ENCODE peak calls at places on chromosomes 1 and 21, in eight cellular contexts. One of them, this sample, is unnamed.
A peak's percentile ranks its signal among the peaks of the same experiment; 100 is the strongest.

GRCh38 chr1:219174672-219175564 is 1.2 kb downstream of the LYPLAL1 start:
- DNase-seq in GM10248: peak; percentile 15
- DNase-seq in activated naive CD4-positive, alpha-beta T cell treated with anti-CD3 and anti-CD28 coated beads for 36 hours: peak; percentile 65
- DNase-seq in stimulated activated CD8-positive, alpha-beta memory T cell treated with anti-CD3 and anti-CD28 coated beads, Interleukin-2, amount 100 ng/mL, for 1 hour: no peak
- DNase-seq in cortex of kidney: no peak
- DNase-seq in heart left ventricle: no peak
- DNase-seq in stimulated activated CD4-positive, alpha-beta T cell treated with anti-CD3 and anti-CD28 coated beads, Interleukin-15, amount 100 ng/mL, for 24 hours: no peak
- DNase-seq in memory B cell: peak; percentile 33
- DNase-seq in this sample: peak; percentile 12

GRCh38 chr1:240854367-240854766 is 242.4 kb upstream of the GREM2 start:
- DNase-seq in GM10248: no peak
- DNase-seq in activated naive CD4-positive, alpha-beta T cell treated with anti-CD3 and anti-CD28 coated beads for 36 hours: no peak
- DNase-seq in stimulated activated CD8-positive, alpha-beta memory T cell treated with anti-CD3 and anti-CD28 coated beads, Interleukin-2, amount 100 ng/mL, for 1 hour: no peak
- DNase-seq in cortex of kidney: no peak
- DNase-seq in heart left ventricle: no peak
- DNase-seq in stimulated activated CD4-positive, alpha-beta T cell treated with anti-CD3 and anti-CD28 coated beads, Interleukin-15, amount 100 ng/mL, for 24 hours: no peak
- DNase-seq in memory B cell: no peak
- DNase-seq in this sample: no peak

GRCh38 chr1:30900931-30901560 is 7.5 kb downstream of the SDC3 start:
- DNase-seq in GM10248: no peak
- DNase-seq in activated naive CD4-positive, alpha-beta T cell treated with anti-CD3 and anti-CD28 coated beads for 36 hours: no peak
- DNase-seq in stimulated activated CD8-positive, alpha-beta memory T cell treated with anti-CD3 and anti-CD28 coated beads, Interleukin-2, amount 100 ng/mL, for 1 hour: no peak
- DNase-seq in cortex of kidney: no peak
- DNase-seq in heart left ventricle: no peak
- DNase-seq in stimulated activated CD4-positive, alpha-beta T cell treated with anti-CD3 and anti-CD28 coated beads, Interleukin-15, amount 100 ng/mL, for 24 hours: no peak
- DNase-seq in memory B cell: no peak
- DNase-seq in this sample: no peak

GRCh38 chr21:46022551-46023107 is 41.1 kb downstream of the COL6A1 start:
- DNase-seq in GM10248: no peak
- DNase-seq in activated naive CD4-positive, alpha-beta T cell treated with anti-CD3 and anti-CD28 coated beads for 36 hours: no peak
- DNase-seq in stimulated activated CD8-positive, alpha-beta memory T cell treated with anti-CD3 and anti-CD28 coated beads, Interleukin-2, amount 100 ng/mL, for 1 hour: no peak
- DNase-seq in cortex of kidney: no peak
- DNase-seq in heart left ventricle: peak; percentile 67
- DNase-seq in stimulated activated CD4-positive, alpha-beta T cell treated with anti-CD3 and anti-CD28 coated beads, Interleukin-15, amount 100 ng/mL, for 24 hours: no peak
- DNase-seq in memory B cell: no peak
- DNase-seq in this sample: no peak

GRCh38 chr1:53551428-53551995 is 92.3 kb downstream of the DMRTB1 start:
- DNase-seq in GM10248: no peak
- DNase-seq in activated naive CD4-positive, alpha-beta T cell treated with anti-CD3 and anti-CD28 coated beads for 36 hours: no peak
- DNase-seq in stimulated activated CD8-positive, alpha-beta memory T cell treated with anti-CD3 and anti-CD28 coated beads, Interleukin-2, amount 100 ng/mL, for 1 hour: no peak
- DNase-seq in cortex of kidney: no peak
- DNase-seq in heart left ventricle: peak; percentile 7
- DNase-seq in stimulated activated CD4-positive, alpha-beta T cell treated with anti-CD3 and anti-CD28 coated beads, Interleukin-15, amount 100 ng/mL, for 24 hours: no peak
- DNase-seq in memory B cell: no peak
- DNase-seq in this sample: no peak

GRCh38 chr1:77476460-77476859 is 194.6 kb downstream of the AK5 start:
- DNase-seq in GM10248: no peak
- DNase-seq in activated naive CD4-positive, alpha-beta T cell treated with anti-CD3 and anti-CD28 coated beads for 36 hours: no peak
- DNase-seq in stimulated activated CD8-positive, alpha-beta memory T cell treated with anti-CD3 and anti-CD28 coated beads, Interleukin-2, amount 100 ng/mL, for 1 hour: no peak
- DNase-seq in cortex of kidney: no peak
- DNase-seq in heart left ventricle: no peak
- DNase-seq in stimulated activated CD4-positive, alpha-beta T cell treated with anti-CD3 and anti-CD28 coated beads, Interleukin-15, amount 100 ng/mL, for 24 hours: no peak
- DNase-seq in memory B cell: no peak
- DNase-seq in this sample: no peak

GRCh38 chr21:44507673-44508425 is 32.1 kb downstream of the KRTAP10-1 start:
- DNase-seq in GM10248: no peak
- DNase-seq in activated naive CD4-positive, alpha-beta T cell treated with anti-CD3 and anti-CD28 coated beads for 36 hours: no peak
- DNase-seq in stimulated activated CD8-positive, alpha-beta memory T cell treated with anti-CD3 and anti-CD28 coated beads, Interleukin-2, amount 100 ng/mL, for 1 hour: no peak
- DNase-seq in cortex of kidney: no peak
- DNase-seq in heart left ventricle: peak; percentile 54
- DNase-seq in stimulated activated CD4-positive, alpha-beta T cell treated with anti-CD3 and anti-CD28 coated beads, Interleukin-15, amount 100 ng/mL, for 24 hours: no peak
- DNase-seq in memory B cell: no peak
- DNase-seq in this sample: no peak

GRCh38 chr1:57132993-57133614 is 167.3 kb upstream of the C8B start:
- DNase-seq in GM10248: no peak
- DNase-seq in activated naive CD4-positive, alpha-beta T cell treated with anti-CD3 and anti-CD28 coated beads for 36 hours: no peak
- DNase-seq in stimulated activated CD8-positive, alpha-beta memory T cell treated with anti-CD3 and anti-CD28 coated beads, Interleukin-2, amount 100 ng/mL, for 1 hour: no peak
- DNase-seq in cortex of kidney: no peak
- DNase-seq in heart left ventricle: no peak
- DNase-seq in stimulated activated CD4-positive, alpha-beta T cell treated with anti-CD3 and anti-CD28 coated beads, Interleukin-15, amount 100 ng/mL, for 24 hours: no peak
- DNase-seq in memory B cell: no peak
- DNase-seq in this sample: no peak

GRCh38 chr1:151834239-151834638 is 2.6 kb upstream of the RORC start:
- DNase-seq in GM10248: no peak
- DNase-seq in activated naive CD4-positive, alpha-beta T cell treated with anti-CD3 and anti-CD28 coated beads for 36 hours: no peak
- DNase-seq in stimulated activated CD8-positive, alpha-beta memory T cell treated with anti-CD3 and anti-CD28 coated beads, Interleukin-2, amount 100 ng/mL, for 1 hour: no peak
- DNase-seq in cortex of kidney: no peak
- DNase-seq in heart left ventricle: no peak
- DNase-seq in stimulated activated CD4-positive, alpha-beta T cell treated with anti-CD3 and anti-CD28 coated beads, Interleukin-15, amount 100 ng/mL, for 24 hours: no peak
- DNase-seq in memory B cell: no peak
- DNase-seq in this sample: no peak

GRCh38 chr1:107785506-107786213 is 179.3 kb downstream of the VAV3 start:
- DNase-seq in GM10248: no peak
- DNase-seq in activated naive CD4-positive, alpha-beta T cell treated with anti-CD3 and anti-CD28 coated beads for 36 hours: no peak
- DNase-seq in stimulated activated CD8-positive, alpha-beta memory T cell treated with anti-CD3 and anti-CD28 coated beads, Interleukin-2, amount 100 ng/mL, for 1 hour: no peak
- DNase-seq in cortex of kidney: no peak
- DNase-seq in heart left ventricle: no peak
- DNase-seq in stimulated activated CD4-positive, alpha-beta T cell treated with anti-CD3 and anti-CD28 coated beads, Interleukin-15, amount 100 ng/mL, for 24 hours: no peak
- DNase-seq in memory B cell: no peak
- DNase-seq in this sample: no peak

GRCh38 chr21:32463367-32463766 is 50.9 kb downstream of the EVA1C start:
- DNase-seq in GM10248: no peak
- DNase-seq in activated naive CD4-positive, alpha-beta T cell treated with anti-CD3 and anti-CD28 coated beads for 36 hours: no peak
- DNase-seq in stimulated activated CD8-positive, alpha-beta memory T cell treated with anti-CD3 and anti-CD28 coated beads, Interleukin-2, amount 100 ng/mL, for 1 hour: no peak
- DNase-seq in cortex of kidney: no peak
- DNase-seq in heart left ventricle: no peak
- DNase-seq in stimulated activated CD4-positive, alpha-beta T cell treated with anti-CD3 and anti-CD28 coated beads, Interleukin-15, amount 100 ng/mL, for 24 hours: no peak
- DNase-seq in memory B cell: no peak
- DNase-seq in this sample: peak; percentile 63

GRCh38 chr1:55826413-55827080 is 611.4 kb upstream of the USP24 start:
- DNase-seq in GM10248: no peak
- DNase-seq in activated naive CD4-positive, alpha-beta T cell treated with anti-CD3 and anti-CD28 coated beads for 36 hours: no peak
- DNase-seq in stimulated activated CD8-positive, alpha-beta memory T cell treated with anti-CD3 and anti-CD28 coated beads, Interleukin-2, amount 100 ng/mL, for 1 hour: no peak
- DNase-seq in cortex of kidney: no peak
- DNase-seq in heart left ventricle: no peak
- DNase-seq in stimulated activated CD4-positive, alpha-beta T cell treated with anti-CD3 and anti-CD28 coated beads, Interleukin-15, amount 100 ng/mL, for 24 hours: no peak
- DNase-seq in memory B cell: no peak
- DNase-seq in this sample: no peak

GRCh38 chr1:179708434-179709195 is 34.5 kb upstream of the FAM163A start:
- DNase-seq in GM10248: no peak
- DNase-seq in activated naive CD4-positive, alpha-beta T cell treated with anti-CD3 and anti-CD28 coated beads for 36 hours: no peak
- DNase-seq in stimulated activated CD8-positive, alpha-beta memory T cell treated with anti-CD3 and anti-CD28 coated beads, Interleukin-2, amount 100 ng/mL, for 1 hour: no peak
- DNase-seq in cortex of kidney: no peak
- DNase-seq in heart left ventricle: no peak
- DNase-seq in stimulated activated CD4-positive, alpha-beta T cell treated with anti-CD3 and anti-CD28 coated beads, Interleukin-15, amount 100 ng/mL, for 24 hours: no peak
- DNase-seq in memory B cell: no peak
- DNase-seq in this sample: no peak

GRCh38 chr1:175792126-175792525 is 48.7 kb upstream of the TNR start:
- DNase-seq in GM10248: no peak
- DNase-seq in activated naive CD4-positive, alpha-beta T cell treated with anti-CD3 and anti-CD28 coated beads for 36 hours: no peak
- DNase-seq in stimulated activated CD8-positive, alpha-beta memory T cell treated with anti-CD3 and anti-CD28 coated beads, Interleukin-2, amount 100 ng/mL, for 1 hour: no peak
- DNase-seq in cortex of kidney: no peak
- DNase-seq in heart left ventricle: no peak
- DNase-seq in stimulated activated CD4-positive, alpha-beta T cell treated with anti-CD3 and anti-CD28 coated beads, Interleukin-15, amount 100 ng/mL, for 24 hours: no peak
- DNase-seq in memory B cell: no peak
- DNase-seq in this sample: no peak

GRCh38 chr1:197632000-197632399 is 143.3 kb downstream of the DENND1B start:
- DNase-seq in GM10248: no peak
- DNase-seq in activated naive CD4-positive, alpha-beta T cell treated with anti-CD3 and anti-CD28 coated beads for 36 hours: no peak
- DNase-seq in stimulated activated CD8-positive, alpha-beta memory T cell treated with anti-CD3 and anti-CD28 coated beads, Interleukin-2, amount 100 ng/mL, for 1 hour: no peak
- DNase-seq in cortex of kidney: no peak
- DNase-seq in heart left ventricle: no peak
- DNase-seq in stimulated activated CD4-positive, alpha-beta T cell treated with anti-CD3 and anti-CD28 coated beads, Interleukin-15, amount 100 ng/mL, for 24 hours: no peak
- DNase-seq in memory B cell: no peak
- DNase-seq in this sample: no peak

GRCh38 chr1:208252126-208252853 is 8.1 kb upstream of the PLXNA2 start:
- DNase-seq in GM10248: no peak
- DNase-seq in activated naive CD4-positive, alpha-beta T cell treated with anti-CD3 and anti-CD28 coated beads for 36 hours: no peak
- DNase-seq in stimulated activated CD8-positive, alpha-beta memory T cell treated with anti-CD3 and anti-CD28 coated beads, Interleukin-2, amount 100 ng/mL, for 1 hour: no peak
- DNase-seq in cortex of kidney: no peak
- DNase-seq in heart left ventricle: no peak
- DNase-seq in stimulated activated CD4-positive, alpha-beta T cell treated with anti-CD3 and anti-CD28 coated beads, Interleukin-15, amount 100 ng/mL, for 24 hours: no peak
- DNase-seq in memory B cell: no peak
- DNase-seq in this sample: no peak

GRCh38 chr1:75328691-75329090 is 194.5 kb downstream of the LHX8 start:
- DNase-seq in GM10248: no peak
- DNase-seq in activated naive CD4-positive, alpha-beta T cell treated with anti-CD3 and anti-CD28 coated beads for 36 hours: no peak
- DNase-seq in stimulated activated CD8-positive, alpha-beta memory T cell treated with anti-CD3 and anti-CD28 coated beads, Interleukin-2, amount 100 ng/mL, for 1 hour: no peak
- DNase-seq in cortex of kidney: no peak
- DNase-seq in heart left ventricle: no peak
- DNase-seq in stimulated activated CD4-positive, alpha-beta T cell treated with anti-CD3 and anti-CD28 coated beads, Interleukin-15, amount 100 ng/mL, for 24 hours: no peak
- DNase-seq in memory B cell: no peak
- DNase-seq in this sample: no peak

GRCh38 chr1:203454986-203455471 is 20.6 kb upstream of the PRELP start:
- DNase-seq in GM10248: no peak
- DNase-seq in activated naive CD4-positive, alpha-beta T cell treated with anti-CD3 and anti-CD28 coated beads for 36 hours: no peak
- DNase-seq in stimulated activated CD8-positive, alpha-beta memory T cell treated with anti-CD3 and anti-CD28 coated beads, Interleukin-2, amount 100 ng/mL, for 1 hour: no peak
- DNase-seq in cortex of kidney: no peak
- DNase-seq in heart left ventricle: no peak
- DNase-seq in stimulated activated CD4-positive, alpha-beta T cell treated with anti-CD3 and anti-CD28 coated beads, Interleukin-15, amount 100 ng/mL, for 24 hours: no peak
- DNase-seq in memory B cell: no peak
- DNase-seq in this sample: no peak

GRCh38 chr1:226632169-226632884 is 83.8 kb downstream of the STUM start:
- DNase-seq in GM10248: no peak
- DNase-seq in activated naive CD4-positive, alpha-beta T cell treated with anti-CD3 and anti-CD28 coated beads for 36 hours: peak; percentile 3
- DNase-seq in stimulated activated CD8-positive, alpha-beta memory T cell treated with anti-CD3 and anti-CD28 coated beads, Interleukin-2, amount 100 ng/mL, for 1 hour: no peak
- DNase-seq in cortex of kidney: no peak
- DNase-seq in heart left ventricle: peak; percentile 61
- DNase-seq in stimulated activated CD4-positive, alpha-beta T cell treated with anti-CD3 and anti-CD28 coated beads, Interleukin-15, amount 100 ng/mL, for 24 hours: no peak
- DNase-seq in memory B cell: no peak
- DNase-seq in this sample: no peak

GRCh38 chr1:106608836-106609235 is 447.6 kb upstream of the PRMT6 start:
- DNase-seq in GM10248: no peak
- DNase-seq in activated naive CD4-positive, alpha-beta T cell treated with anti-CD3 and anti-CD28 coated beads for 36 hours: no peak
- DNase-seq in stimulated activated CD8-positive, alpha-beta memory T cell treated with anti-CD3 and anti-CD28 coated beads, Interleukin-2, amount 100 ng/mL, for 1 hour: no peak
- DNase-seq in cortex of kidney: no peak
- DNase-seq in heart left ventricle: no peak
- DNase-seq in stimulated activated CD4-positive, alpha-beta T cell treated with anti-CD3 and anti-CD28 coated beads, Interleukin-15, amount 100 ng/mL, for 24 hours: no peak
- DNase-seq in memory B cell: no peak
- DNase-seq in this sample: no peak

GRCh38 chr1:226821719-226822085 is 48.7 kb upstream of the PSEN2 start:
- DNase-seq in GM10248: no peak
- DNase-seq in activated naive CD4-positive, alpha-beta T cell treated with anti-CD3 and anti-CD28 coated beads for 36 hours: no peak
- DNase-seq in stimulated activated CD8-positive, alpha-beta memory T cell treated with anti-CD3 and anti-CD28 coated beads, Interleukin-2, amount 100 ng/mL, for 1 hour: no peak
- DNase-seq in cortex of kidney: no peak
- DNase-seq in heart left ventricle: no peak
- DNase-seq in stimulated activated CD4-positive, alpha-beta T cell treated with anti-CD3 and anti-CD28 coated beads, Interleukin-15, amount 100 ng/mL, for 24 hours: no peak
- DNase-seq in memory B cell: no peak
- DNase-seq in this sample: no peak

GRCh38 chr1:28067523-28068090 is 20.8 kb downstream of the EYA3 start:
- DNase-seq in GM10248: no peak
- DNase-seq in activated naive CD4-positive, alpha-beta T cell treated with anti-CD3 and anti-CD28 coated beads for 36 hours: no peak
- DNase-seq in stimulated activated CD8-positive, alpha-beta memory T cell treated with anti-CD3 and anti-CD28 coated beads, Interleukin-2, amount 100 ng/mL, for 1 hour: no peak
- DNase-seq in cortex of kidney: no peak
- DNase-seq in heart left ventricle: no peak
- DNase-seq in stimulated activated CD4-positive, alpha-beta T cell treated with anti-CD3 and anti-CD28 coated beads, Interleukin-15, amount 100 ng/mL, for 24 hours: no peak
- DNase-seq in memory B cell: no peak
- DNase-seq in this sample: no peak

GRCh38 chr1:247268390-247269045 is 12.6 kb downstream of the VN1R5 start:
- DNase-seq in GM10248: no peak
- DNase-seq in activated naive CD4-positive, alpha-beta T cell treated with anti-CD3 and anti-CD28 coated beads for 36 hours: no peak
- DNase-seq in stimulated activated CD8-positive, alpha-beta memory T cell treated with anti-CD3 and anti-CD28 coated beads, Interleukin-2, amount 100 ng/mL, for 1 hour: no peak
- DNase-seq in cortex of kidney: no peak
- DNase-seq in heart left ventricle: no peak
- DNase-seq in stimulated activated CD4-positive, alpha-beta T cell treated with anti-CD3 and anti-CD28 coated beads, Interleukin-15, amount 100 ng/mL, for 24 hours: no peak
- DNase-seq in memory B cell: no peak
- DNase-seq in this sample: no peak

GRCh38 chr1:41357451-41358151 is 3.6 kb upstream of the FOXO6 start:
- DNase-seq in GM10248: no peak
- DNase-seq in activated naive CD4-positive, alpha-beta T cell treated with anti-CD3 and anti-CD28 coated beads for 36 hours: no peak
- DNase-seq in stimulated activated CD8-positive, alpha-beta memory T cell treated with anti-CD3 and anti-CD28 coated beads, Interleukin-2, amount 100 ng/mL, for 1 hour: no peak
- DNase-seq in cortex of kidney: no peak
- DNase-seq in heart left ventricle: no peak
- DNase-seq in stimulated activated CD4-positive, alpha-beta T cell treated with anti-CD3 and anti-CD28 coated beads, Interleukin-15, amount 100 ng/mL, for 24 hours: no peak
- DNase-seq in memory B cell: no peak
- DNase-seq in this sample: no peak

GRCh38 chr1:150995896-150996295 is 10.8 kb downstream of the MINDY1 start:
- DNase-seq in GM10248: no peak
- DNase-seq in activated naive CD4-positive, alpha-beta T cell treated with anti-CD3 and anti-CD28 coated beads for 36 hours: peak; percentile 36
- DNase-seq in stimulated activated CD8-positive, alpha-beta memory T cell treated with anti-CD3 and anti-CD28 coated beads, Interleukin-2, amount 100 ng/mL, for 1 hour: no peak
- DNase-seq in cortex of kidney: no peak
- DNase-seq in heart left ventricle: no peak
- DNase-seq in stimulated activated CD4-positive, alpha-beta T cell treated with anti-CD3 and anti-CD28 coated beads, Interleukin-15, amount 100 ng/mL, for 24 hours: no peak
- DNase-seq in memory B cell: peak; percentile 37
- DNase-seq in this sample: no peak

GRCh38 chr1:229940689-229941088 is 126.3 kb upstream of the GALNT2 start:
- DNase-seq in GM10248: no peak
- DNase-seq in activated naive CD4-positive, alpha-beta T cell treated with anti-CD3 and anti-CD28 coated beads for 36 hours: no peak
- DNase-seq in stimulated activated CD8-positive, alpha-beta memory T cell treated with anti-CD3 and anti-CD28 coated beads, Interleukin-2, amount 100 ng/mL, for 1 hour: no peak
- DNase-seq in cortex of kidney: no peak
- DNase-seq in heart left ventricle: no peak
- DNase-seq in stimulated activated CD4-positive, alpha-beta T cell treated with anti-CD3 and anti-CD28 coated beads, Interleukin-15, amount 100 ng/mL, for 24 hours: no peak
- DNase-seq in memory B cell: no peak
- DNase-seq in this sample: no peak

GRCh38 chr1:181651276-181651675 is 168.0 kb downstream of the CACNA1E start:
- DNase-seq in GM10248: no peak
- DNase-seq in activated naive CD4-positive, alpha-beta T cell treated with anti-CD3 and anti-CD28 coated beads for 36 hours: no peak
- DNase-seq in stimulated activated CD8-positive, alpha-beta memory T cell treated with anti-CD3 and anti-CD28 coated beads, Interleukin-2, amount 100 ng/mL, for 1 hour: no peak
- DNase-seq in cortex of kidney: no peak
- DNase-seq in heart left ventricle: no peak
- DNase-seq in stimulated activated CD4-positive, alpha-beta T cell treated with anti-CD3 and anti-CD28 coated beads, Interleukin-15, amount 100 ng/mL, for 24 hours: no peak
- DNase-seq in memory B cell: no peak
- DNase-seq in this sample: no peak

GRCh38 chr1:67689267-67690017 is 4.4 kb downstream of the GADD45A start:
- DNase-seq in GM10248: no peak
- DNase-seq in activated naive CD4-positive, alpha-beta T cell treated with anti-CD3 and anti-CD28 coated beads for 36 hours: no peak
- DNase-seq in stimulated activated CD8-positive, alpha-beta memory T cell treated with anti-CD3 and anti-CD28 coated beads, Interleukin-2, amount 100 ng/mL, for 1 hour: no peak
- DNase-seq in cortex of kidney: no peak
- DNase-seq in heart left ventricle: no peak
- DNase-seq in stimulated activated CD4-positive, alpha-beta T cell treated with anti-CD3 and anti-CD28 coated beads, Interleukin-15, amount 100 ng/mL, for 24 hours: no peak
- DNase-seq in memory B cell: no peak
- DNase-seq in this sample: no peak

GRCh38 chr1:167587342-167587741 is 33.8 kb upstream of the CREG1 start:
- DNase-seq in GM10248: no peak
- DNase-seq in activated naive CD4-positive, alpha-beta T cell treated with anti-CD3 and anti-CD28 coated beads for 36 hours: no peak
- DNase-seq in stimulated activated CD8-positive, alpha-beta memory T cell treated with anti-CD3 and anti-CD28 coated beads, Interleukin-2, amount 100 ng/mL, for 1 hour: no peak
- DNase-seq in cortex of kidney: no peak
- DNase-seq in heart left ventricle: no peak
- DNase-seq in stimulated activated CD4-positive, alpha-beta T cell treated with anti-CD3 and anti-CD28 coated beads, Interleukin-15, amount 100 ng/mL, for 24 hours: no peak
- DNase-seq in memory B cell: no peak
- DNase-seq in this sample: no peak

GRCh38 chr1:91555074-91555730 is 54.6 kb downstream of the CDC7 start:
- DNase-seq in GM10248: no peak
- DNase-seq in activated naive CD4-positive, alpha-beta T cell treated with anti-CD3 and anti-CD28 coated beads for 36 hours: no peak
- DNase-seq in stimulated activated CD8-positive, alpha-beta memory T cell treated with anti-CD3 and anti-CD28 coated beads, Interleukin-2, amount 100 ng/mL, for 1 hour: no peak
- DNase-seq in cortex of kidney: no peak
- DNase-seq in heart left ventricle: no peak
- DNase-seq in stimulated activated CD4-positive, alpha-beta T cell treated with anti-CD3 and anti-CD28 coated beads, Interleukin-15, amount 100 ng/mL, for 24 hours: no peak
- DNase-seq in memory B cell: no peak
- DNase-seq in this sample: no peak

GRCh38 chr1:89125571-89126233 is at the start of gene GBP2:
- DNase-seq in GM10248: peak; percentile 58
- DNase-seq in activated naive CD4-positive, alpha-beta T cell treated with anti-CD3 and anti-CD28 coated beads for 36 hours: peak; percentile 44
- DNase-seq in stimulated activated CD8-positive, alpha-beta memory T cell treated with anti-CD3 and anti-CD28 coated beads, Interleukin-2, amount 100 ng/mL, for 1 hour: no peak
- DNase-seq in cortex of kidney: no peak
- DNase-seq in heart left ventricle: no peak
- DNase-seq in stimulated activated CD4-positive, alpha-beta T cell treated with anti-CD3 and anti-CD28 coated beads, Interleukin-15, amount 100 ng/mL, for 24 hours: peak; percentile 31
- DNase-seq in memory B cell: no peak
- DNase-seq in this sample: peak; percentile 63

This sample was measured in H54.